ENCODE peak calls at places on chromosomes 16 and 17, in eight cellular contexts. K is IMR-90; R is stimulated activated CD4-positive, alpha-beta T cell treated with anti-CD3 and anti-CD28 coated beads, Interleukin-1b, Interleukin-23, amount 100 ng/mL, for 1 hour; D is GM18507; T is GM03348; Y is stimulated activated CD8-positive, alpha-beta memory T cell treated with anti-CD3 and anti-CD28 coated beads, Interleukin-7, amount 100 ng/mL, for 24 hours; M is T1000; W is MCF 10A. H is an unnamed sample.

GRCh38 chr17:41483991-41484826 is 3.3 kb upstream of the KRT35 start:
- DNase-seq in K (peak), R (no peak), D (no peak), T (no peak), Y (no peak), M (no peak), W (no peak), H (no peak)

GRCh38 chr17:61309857-61310256 is 89.8 kb upstream of the TBX2 start:
- DNase-seq in K (peak), R (no peak), D (no peak), T (peak), Y (no peak), M (peak), W (peak), H (no peak)

GRCh38 chr17:19757536-19758180 is 9.6 kb upstream of the ALDH3A1 start:
- DNase-seq in K (no peak), R (no peak), D (no peak), T (no peak), Y (no peak), M (no peak), W (no peak), H (no peak)

GRCh38 chr16:50478021-50478772 is 70.0 kb upstream of the NKD1 start:
- DNase-seq in K (no peak), R (no peak), D (no peak), T (no peak), Y (no peak), M (no peak), W (no peak), H (no peak)

GRCh38 chr16:318628-319027 is 33.9 kb downstream of the AXIN1 start:
- DNase-seq in K (no peak), R (no peak), D (no peak), T (no peak), Y (no peak), M (no peak), W (no peak), H (peak)

GRCh38 chr16:31708348-31708747 is 165.3 kb upstream of the ZNF267 start:
- DNase-seq in K (no peak), R (no peak), D (no peak), T (peak), Y (no peak), M (no peak), W (no peak), H (no peak)

GRCh38 chr17:7004398-7005253 is 7.8 kb upstream of the RNASEK start:
- DNase-seq in K (peak), R (no peak), D (peak), T (peak), Y (no peak), M (no peak), W (peak), H (peak)

GRCh38 chr16:19524866-19525723 is 1.4 kb downstream of the CCP110 start:
- DNase-seq in K (peak), R (no peak), D (no peak), T (no peak), Y (no peak), M (no peak), W (peak), H (no peak)

GRCh38 chr17:64262125-64262421 is 987 bp downstream of the TEX2 start:
- DNase-seq in K (no peak), R (no peak), D (no peak), T (no peak), Y (no peak), M (no peak), W (no peak), H (no peak)

GRCh38 chr16:5187402-5187952 is 89.9 kb upstream of the EEF2KMT start:
- DNase-seq in K (no peak), R (no peak), D (no peak), T (no peak), Y (no peak), M (no peak), W (no peak), H (no peak)

GRCh38 chr17:42559076-42559475 is 2.9 kb upstream of the COASY start:
- DNase-seq in K (no peak), R (no peak), D (no peak), T (no peak), Y (no peak), M (no peak), W (no peak), H (no peak)